ENCODE peak calls at places on chromosomes 5 and 9, in five cellular contexts. I is tibial nerve, T is transverse colon, C is uterus, K is IMR-90. S is an unnamed sample.

GRCh38 chr9:111959960-111960359 is 63.3 kb downstream of the UGCG start:
- DNase-seq in I (no peak), K (peak), C (no peak), T (no peak), S (no peak)

GRCh38 chr9:124453586-124454191 is 3.4 kb downstream of the ADGRD2 start:
- DNase-seq in K (no peak), I (no peak), T (peak), C (no peak), S (no peak)

GRCh38 chr5:56070795-56071539 is 76.2 kb upstream of the IL6ST start:
- DNase-seq in K (no peak), T (no peak), I (no peak), C (no peak), S (no peak)

GRCh38 chr9:131545003-131545785 is at the start of gene PRRT1B:
- DNase-seq in K (no peak), T (peak), I (no peak), C (no peak), S (peak)

GRCh38 chr9:124045076-124045829 is 33.7 kb downstream of the LHX2 start:
- DNase-seq in I (no peak), T (peak), K (peak), C (peak), S (peak)

GRCh38 chr9:124795881-124796415 is 19.0 kb downstream of the OLFML2A start:
- DNase-seq in T (no peak), I (no peak), K (no peak), C (no peak), S (no peak)

GRCh38 chr5:31415009-31415923 is 116.6 kb downstream of the DROSHA start:
- DNase-seq in T (no peak), I (no peak), K (no peak), C (no peak), S (no peak)

GRCh38 chr9:110830495-110830894 is 161.9 kb downstream of the MUSK start:
- DNase-seq in I (no peak), C (no peak), K (no peak), T (no peak), S (no peak)

GRCh38 chr5:81657386-81657785 is 93.5 kb downstream of the SSBP2 start:
- DNase-seq in I (no peak), T (peak), C (no peak), K (no peak), S (no peak)

GRCh38 chr5:6634327-6634713 is 1.1 kb downstream of the SRD5A1 start:
- DNase-seq in T (no peak), I (no peak), K (no peak), C (no peak), S (no peak)

GRCh38 chr9:124182741-124183140 is 75.0 kb upstream of the NEK6 start:
- DNase-seq in C (no peak), K (no peak), T (no peak), I (no peak), S (no peak)

GRCh38 chr5:123945548-123945947 is 433.6 kb downstream of the CSNK1G3 start:
- DNase-seq in T (no peak), I (no peak), C (no peak), K (no peak), S (no peak)

GRCh38 chr9:135530146-135530545 is 8.9 kb downstream of the LCN1 start:
- DNase-seq in I (no peak), K (no peak), T (no peak), C (no peak), S (no peak)

GRCh38 chr5:57488308-57488955 is 5.8 kb upstream of the ACTBL2 start:
- DNase-seq in C (peak), T (no peak), I (no peak), K (peak), S (no peak)

GRCh38 chr5:124908603-124909451 is 162.4 kb upstream of the ZNF608 start:
- DNase-seq in I (no peak), K (peak), C (no peak), T (no peak), S (no peak)

GRCh38 chr9:35820076-35820475 is 5.2 kb upstream of the HINT2 start:
- DNase-seq in T (no peak), K (peak), I (no peak), C (no peak), S (no peak)

GRCh38 chr5:90221947-90222346 is 187.6 kb downstream of the CETN3 start:
- DNase-seq in I (no peak), T (no peak), K (peak), C (no peak), S (no peak)

GRCh38 chr5:171365351-171365750 is 22.3 kb upstream of the NPM1 start:
- DNase-seq in I (no peak), T (no peak), C (no peak), K (peak), S (no peak)

GRCh38 chr5:181035991-181036815 is 3.9 kb upstream of the BTNL9 start:
- DNase-seq in T (no peak), I (no peak), K (no peak), C (peak), S (peak)

GRCh38 chr5:161541-162110 is 29.7 kb upstream of the LRRC14B start:
- DNase-seq in C (no peak), K (no peak), I (no peak), T (no peak), S (no peak)

GRCh38 chr5:40260351-40260750 is 419.4 kb upstream of the PTGER4 start:
- DNase-seq in T (peak), I (peak), C (no peak), K (no peak), S (peak)

GRCh38 chr5:22887566-22887965 is 34.4 kb upstream of the CDH12 start:
- DNase-seq in K (no peak), I (no peak), C (no peak), T (no peak), S (no peak)

GRCh38 chr9:91750343-91750742 is 199.7 kb downstream of the ROR2 start:
- DNase-seq in C (no peak), K (no peak), T (no peak), I (no peak), S (no peak)

GRCh38 chr5:132266836-132267160 is 9.3 kb downstream of the PDLIM4 start:
- DNase-seq in I (no peak), T (no peak), C (no peak), K (no peak), S (no peak)

GRCh38 chr5:55062039-55062779 is 38.2 kb downstream of the GZMK start:
- DNase-seq in K (no peak), I (no peak), C (no peak), T (peak), S (no peak)

GRCh38 chr9:72557549-72557948 is 36.1 kb downstream of the TMC1 start:
- DNase-seq in K (peak), T (peak), C (peak), I (no peak), S (no peak)

GRCh38 chr9:101514056-101514455 is 19.6 kb upstream of the RNF20 start:
- DNase-seq in K (peak), I (no peak), T (no peak), C (no peak), S (no peak)

GRCh38 chr5:6525910-6526309 is 77.3 kb downstream of the UBE2QL1 start:
- DNase-seq in T (no peak), K (peak), C (no peak), I (no peak), S (peak)

GRCh38 chr5:130545291-130545690 is 619.8 kb downstream of the HINT1 start:
- DNase-seq in C (no peak), K (no peak), T (no peak), I (no peak), S (no peak)

GRCh38 chr9:113988951-113989780 is 88.9 kb downstream of the AMBP start:
- DNase-seq in K (no peak), C (peak), T (no peak), I (peak), S (no peak)
- TF ChIP-seq POLR2A in K (no peak), C (no peak), T (no peak), I (no peak), S (no peak)

GRCh38 chr5:178207183-178207916 is 3.0 kb downstream of the HNRNPAB start:
- DNase-seq in T (peak), I (no peak), C (no peak), K (peak), S (peak)

GRCh38 chr5:178209334-178210072 is 5.2 kb downstream of the HNRNPAB start:
- DNase-seq in C (no peak), T (no peak), K (no peak), I (no peak), S (no peak)

GRCh38 chr5:178210073-178210526 is 5.8 kb downstream of the HNRNPAB start:
- DNase-seq in K (no peak), I (no peak), C (no peak), T (no peak), S (no peak)

GRCh38 chr5:178207917-178208280 is 3.6 kb downstream of the HNRNPAB start:
- DNase-seq in K (no peak), I (no peak), T (peak), C (no peak), S (no peak)

DNA sequence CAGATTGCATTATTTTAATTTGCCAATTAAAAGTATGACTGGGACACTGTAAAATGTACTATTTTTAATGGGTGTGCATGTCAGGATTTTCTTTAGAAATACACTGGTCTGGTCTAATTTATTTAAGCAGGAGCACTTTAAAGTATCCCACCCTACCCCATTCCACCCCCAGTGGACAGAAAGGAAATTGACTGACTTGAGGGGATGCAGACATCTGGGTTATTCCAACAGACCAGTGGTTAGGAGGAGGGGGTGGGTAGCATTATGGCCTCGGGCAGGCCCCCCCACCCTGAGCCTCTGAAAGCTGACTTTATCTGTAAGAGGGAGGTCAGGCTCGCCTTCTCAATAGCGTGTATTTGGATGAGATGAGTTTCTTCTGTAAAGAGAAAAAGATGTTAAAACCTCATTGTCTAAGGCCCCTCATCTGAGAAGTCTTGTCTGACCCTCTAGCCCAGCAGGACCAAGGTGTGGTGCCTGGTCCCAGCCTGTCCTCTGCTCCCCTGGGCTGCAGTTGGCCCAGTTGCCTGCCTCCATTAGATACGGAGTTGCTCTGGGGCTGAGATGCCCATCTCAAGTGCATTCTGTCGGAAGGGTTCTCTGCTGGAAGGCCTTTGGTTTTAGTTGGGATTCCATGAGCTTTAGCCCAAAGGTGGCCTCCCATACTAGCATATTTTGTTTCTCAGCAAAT is 4.4 kb downstream of the HNRNPAB start:
- DNase-seq in C (no peak), I (no peak), T (no peak), K (no peak), S (no peak)
- TF ChIP-seq CTCF in C (no peak), I (no peak), T (peak), K (peak), S (no peak)

DNA sequence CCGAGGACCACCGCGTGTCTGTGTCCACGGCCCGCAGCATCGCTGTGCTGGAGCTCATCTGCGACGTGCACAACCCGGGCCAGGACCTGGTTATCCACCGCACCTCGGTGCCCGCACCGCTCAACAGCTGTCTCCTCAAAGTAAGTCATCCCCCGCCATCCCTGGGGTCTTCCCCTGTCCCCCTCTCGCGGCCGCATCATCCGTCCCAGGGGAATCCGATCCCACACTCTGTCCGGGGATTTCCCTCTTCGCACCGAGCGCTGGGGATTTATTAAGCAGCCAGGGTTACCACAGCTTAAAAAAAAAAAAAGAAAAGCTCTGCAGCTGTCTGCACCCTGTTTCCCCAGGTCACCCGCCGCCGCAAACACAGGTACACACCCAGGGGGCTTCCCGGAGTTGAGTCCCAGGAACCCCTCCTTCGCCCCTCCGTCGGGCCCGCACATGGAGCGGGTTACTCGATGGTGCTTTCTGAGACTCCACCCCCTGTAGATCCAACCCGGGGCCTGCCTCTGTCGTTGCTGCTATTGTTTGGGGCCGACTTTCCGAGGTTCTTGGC is 630 bp downstream of the GTF3C4 start:
- DNase-seq in K (peak), I (no peak), T (peak), C (peak), S (no peak)
- TF ChIP-seq POLR2A in K (no peak), I (no peak), T (no peak), C (no peak), S (no peak)

GRCh38 chr5:176353533-176353932 is 8.0 kb downstream of the KIAA1191 start:
- DNase-seq in C (no peak), I (no peak), T (no peak), K (no peak), S (no peak)

GRCh38 chr5:176359658-176360057 is 1.9 kb downstream of the KIAA1191 start:
- DNase-seq in I (no peak), K (peak), T (no peak), C (no peak), S (no peak)

GRCh38 chr5:176352116-176352878 is 9.3 kb downstream of the KIAA1191 start:
- DNase-seq in I (no peak), T (no peak), C (no peak), K (peak), S (no peak)

GRCh38 chr5:176356179-176356566 is 5.4 kb downstream of the KIAA1191 start:
- DNase-seq in C (no peak), K (no peak), T (no peak), I (no peak), S (no peak)

GRCh38 chr5:176355400-176356178 is 6.0 kb downstream of the KIAA1191 start:
- DNase-seq in I (no peak), T (no peak), C (no peak), K (no peak), S (no peak)
- TF ChIP-seq CTCF in I (no peak), T (no peak), C (no peak), K (no peak), S (no peak)

S was measured in prostate gland.